ENCODE peak calls at places on chromosomes 5 and 9, in four cellular contexts. One of them, this sample, is unnamed.
A peak's percentile ranks its signal among the peaks of the same experiment; 100 is the strongest.

GRCh38 chr5:180784497-180785097 is 18.0 kb downstream of the MGAT1 start:
- DNase-seq in left ventricle myocardium inferior: peak; percentile 78
- DNase-seq in astrocyte of the spinal cord: peak; percentile 89
- DNase-seq in mucosa of descending colon: no peak
- DNase-seq in this sample: peak; percentile 84

GRCh38 chr9:95202076-95202681 is 115.3 kb downstream of the FANCC start:
- DNase-seq in left ventricle myocardium inferior: no peak
- DNase-seq in astrocyte of the spinal cord: no peak
- DNase-seq in mucosa of descending colon: no peak
- DNase-seq in this sample: no peak

GRCh38 chr5:178387061-178387855 is 154.7 kb upstream of the PHYKPL start:
- DNase-seq in left ventricle myocardium inferior: no peak
- DNase-seq in astrocyte of the spinal cord: no peak
- DNase-seq in mucosa of descending colon: no peak
- DNase-seq in this sample: no peak

GRCh38 chr9:136058152-136058483 is 37.0 kb downstream of the NACC2 start:
- DNase-seq in left ventricle myocardium inferior: no peak
- DNase-seq in astrocyte of the spinal cord: no peak
- DNase-seq in mucosa of descending colon: no peak
- DNase-seq in this sample: peak; percentile 11

GRCh38 chr9:22079873-22080341 is 70.8 kb upstream of the CDKN2B start:
- DNase-seq in left ventricle myocardium inferior: no peak
- DNase-seq in astrocyte of the spinal cord: peak; percentile 42
- DNase-seq in mucosa of descending colon: no peak
- DNase-seq in this sample: peak; percentile 32

GRCh38 chr9:95181226-95181818 is 136.2 kb downstream of the FANCC start:
- DNase-seq in left ventricle myocardium inferior: no peak
- DNase-seq in astrocyte of the spinal cord: peak; percentile 19
- DNase-seq in mucosa of descending colon: no peak
- DNase-seq in this sample: peak; percentile 47

GRCh38 chr9:98445576-98445975 is 190.1 kb upstream of the TBC1D2 start:
- DNase-seq in left ventricle myocardium inferior: no peak
- DNase-seq in astrocyte of the spinal cord: no peak
- DNase-seq in mucosa of descending colon: no peak
- DNase-seq in this sample: no peak

GRCh38 chr9:14962193-14962899 is 52.1 kb upstream of the FREM1 start:
- DNase-seq in left ventricle myocardium inferior: no peak
- DNase-seq in astrocyte of the spinal cord: no peak
- DNase-seq in mucosa of descending colon: no peak
- DNase-seq in this sample: no peak

GRCh38 chr9:130200038-130200979 is 28.1 kb downstream of the NCS1 start:
- DNase-seq in left ventricle myocardium inferior: no peak
- DNase-seq in astrocyte of the spinal cord: peak; percentile 47
- DNase-seq in mucosa of descending colon: no peak
- DNase-seq in this sample: no peak

GRCh38 chr5:11684607-11685006 is 219.6 kb downstream of the CTNND2 start:
- DNase-seq in left ventricle myocardium inferior: no peak
- DNase-seq in astrocyte of the spinal cord: no peak
- DNase-seq in mucosa of descending colon: no peak
- DNase-seq in this sample: no peak

GRCh38 chr9:133979124-133979920 is 12.8 kb downstream of the VAV2 start:
- DNase-seq in left ventricle myocardium inferior: peak; percentile 62
- DNase-seq in astrocyte of the spinal cord: peak; percentile 30
- DNase-seq in mucosa of descending colon: peak; percentile 59
- DNase-seq in this sample: peak; percentile 70

GRCh38 chr5:37554938-37555337 is 175.8 kb downstream of the WDR70 start:
- DNase-seq in left ventricle myocardium inferior: no peak
- DNase-seq in astrocyte of the spinal cord: peak; percentile 8
- DNase-seq in mucosa of descending colon: no peak
- DNase-seq in this sample: no peak

GRCh38 chr5:43020294-43020711 is 19.8 kb downstream of the ANXA2R start:
- DNase-seq in left ventricle myocardium inferior: no peak
- DNase-seq in astrocyte of the spinal cord: no peak
- DNase-seq in mucosa of descending colon: no peak
- DNase-seq in this sample: no peak

GRCh38 chr5:36158144-36158543 is 6.2 kb downstream of the SKP2 start:
- DNase-seq in left ventricle myocardium inferior: no peak
- DNase-seq in astrocyte of the spinal cord: peak; percentile 19
- DNase-seq in mucosa of descending colon: no peak
- DNase-seq in this sample: no peak

GRCh38 chr9:89821081-89821480 is 216.3 kb downstream of the GADD45G start:
- DNase-seq in left ventricle myocardium inferior: no peak
- DNase-seq in astrocyte of the spinal cord: no peak
- DNase-seq in mucosa of descending colon: no peak
- DNase-seq in this sample: no peak

GRCh38 chr5:54570923-54571322 is 53.4 kb downstream of the SNX18 start:
- DNase-seq in left ventricle myocardium inferior: peak; percentile 30
- DNase-seq in astrocyte of the spinal cord: peak; percentile 68
- DNase-seq in mucosa of descending colon: no peak
- DNase-seq in this sample: no peak

DNA sequence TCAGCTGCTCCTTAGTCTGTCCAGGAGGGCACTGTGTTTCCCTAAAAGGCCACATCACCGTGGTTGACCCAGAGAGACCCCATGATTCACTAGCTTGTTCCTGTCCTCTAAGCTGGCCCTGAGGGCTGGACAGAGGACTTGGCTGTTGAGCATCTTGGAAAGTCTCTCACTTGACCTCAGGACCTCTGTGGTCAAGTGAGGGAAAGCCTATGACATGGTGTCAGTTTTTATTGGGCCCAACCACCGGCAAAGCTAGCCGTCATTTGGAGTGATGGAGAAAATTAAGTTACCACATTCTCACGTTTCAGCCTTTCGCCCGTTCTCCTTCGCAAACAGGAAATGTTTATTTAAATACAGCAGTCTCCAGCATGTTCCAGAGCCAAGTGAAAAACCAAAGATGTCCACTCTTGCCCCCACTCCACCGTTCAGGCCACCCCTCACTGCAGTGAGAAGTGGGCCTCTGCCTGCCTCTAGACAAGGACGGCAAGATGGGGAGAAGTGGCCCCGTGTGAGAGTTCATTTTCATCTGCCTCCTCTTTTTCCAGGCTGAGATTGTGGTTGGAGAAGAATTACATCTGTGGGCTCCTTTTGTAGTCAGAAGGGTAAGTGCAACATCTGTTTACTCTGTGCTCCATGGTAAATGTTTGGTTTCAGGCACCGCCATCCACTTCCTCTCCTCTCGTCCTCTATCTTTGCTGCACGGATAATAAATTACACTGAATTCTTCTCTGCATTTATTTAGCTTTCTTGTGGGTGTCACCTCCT is 4.3 kb downstream of the SLIT3 start:
- DNase-seq in left ventricle myocardium inferior: no peak
- DNase-seq in astrocyte of the spinal cord: peak; percentile 37
- DNase-seq in mucosa of descending colon: no peak
- DNase-seq in this sample: no peak
- TF ChIP-seq CTCF in left ventricle myocardium inferior: no peak
- TF ChIP-seq CTCF in astrocyte of the spinal cord: no peak
- TF ChIP-seq CTCF in mucosa of descending colon: no peak
- TF ChIP-seq CTCF in this sample: no peak

GRCh38 chr9:123713282-123713681 is 216.6 kb downstream of the DENND1A start:
- DNase-seq in left ventricle myocardium inferior: no peak
- DNase-seq in astrocyte of the spinal cord: no peak
- DNase-seq in mucosa of descending colon: no peak
- DNase-seq in this sample: no peak
- TF ChIP-seq CTCF in left ventricle myocardium inferior: no peak
- TF ChIP-seq CTCF in astrocyte of the spinal cord: no peak
- TF ChIP-seq CTCF in mucosa of descending colon: no peak
- TF ChIP-seq CTCF in this sample: no peak

GRCh38 chr5:103804714-103805113 is 242.1 kb upstream of the NUDT12 start:
- DNase-seq in left ventricle myocardium inferior: no peak
- DNase-seq in astrocyte of the spinal cord: peak; percentile 39
- DNase-seq in mucosa of descending colon: no peak
- DNase-seq in this sample: no peak

DNA sequence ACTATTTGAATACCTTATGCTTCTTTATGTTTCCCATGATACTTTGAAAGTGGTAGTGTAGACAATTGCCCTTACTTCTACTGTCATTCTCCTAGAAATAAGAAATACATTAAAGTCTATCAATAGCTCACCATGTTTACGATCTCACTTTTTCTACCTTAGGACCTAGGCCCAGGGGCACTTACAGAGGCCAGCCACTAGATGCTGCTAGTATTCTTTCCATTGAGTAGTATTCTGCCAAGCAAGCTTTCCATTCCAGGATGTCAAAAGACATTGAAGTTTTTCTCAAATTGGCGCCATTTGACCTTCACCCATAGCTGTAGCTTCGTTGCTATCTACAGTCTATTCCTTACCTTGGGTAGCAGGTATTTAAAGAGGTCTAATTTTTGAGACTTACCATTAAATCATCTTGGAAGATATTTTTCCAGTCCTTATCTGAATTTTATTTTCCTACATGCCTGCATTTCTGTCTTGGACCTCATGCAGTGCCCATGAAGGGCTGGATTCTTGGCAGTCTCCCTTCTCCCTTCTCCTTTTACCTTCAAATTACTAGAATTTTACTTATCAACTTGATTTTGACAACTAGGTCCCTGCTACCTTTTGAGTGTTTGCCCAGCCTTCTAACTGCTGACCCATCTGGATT is 246.0 kb upstream of the NUDT12 start:
- DNase-seq in left ventricle myocardium inferior: no peak
- DNase-seq in astrocyte of the spinal cord: peak; percentile 69
- DNase-seq in mucosa of descending colon: no peak
- DNase-seq in this sample: peak; percentile 58
- TF ChIP-seq CTCF in left ventricle myocardium inferior: peak; percentile 57
- TF ChIP-seq CTCF in astrocyte of the spinal cord: peak; percentile 100
- TF ChIP-seq CTCF in mucosa of descending colon: peak; percentile 86
- TF ChIP-seq CTCF in this sample: peak; percentile 89

DNA sequence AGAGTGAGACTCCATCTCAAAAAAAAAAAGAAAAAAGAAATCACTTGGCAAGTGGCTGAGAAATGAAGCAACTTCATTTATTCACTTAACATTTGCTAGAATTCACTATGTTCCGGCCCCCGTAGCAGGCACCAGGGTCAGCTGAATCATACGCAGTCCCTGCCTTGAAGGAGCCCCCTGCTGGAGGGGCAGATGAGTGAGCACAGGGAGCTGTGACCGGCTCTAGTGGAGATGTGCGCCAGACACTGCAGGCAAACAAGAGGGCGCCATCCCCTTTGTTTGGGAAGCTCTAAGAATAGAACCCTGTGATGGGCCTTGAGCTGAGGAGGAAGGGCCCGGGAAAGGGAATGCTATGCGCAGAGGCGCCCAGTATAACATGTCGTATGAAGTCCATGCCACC is 20.2 kb upstream of the RPL26L1 start:
- DNase-seq in left ventricle myocardium inferior: no peak
- DNase-seq in astrocyte of the spinal cord: no peak
- DNase-seq in mucosa of descending colon: no peak
- DNase-seq in this sample: no peak
- TF ChIP-seq CTCF in left ventricle myocardium inferior: peak; percentile 35
- TF ChIP-seq CTCF in astrocyte of the spinal cord: peak; percentile 54
- TF ChIP-seq CTCF in mucosa of descending colon: no peak
- TF ChIP-seq CTCF in this sample: peak; percentile 33